ENCODE peak calls at places on chromosome 13, in five cellular contexts. V, D, G, S and O are unnamed samples.

GRCh38 chr13:60351816-60352215 is 45.2 kb upstream of the TDRD3 start:
- DNase-seq in V (no peak), D (no peak), G (no peak), S (no peak), O (no peak)

GRCh38 chr13:80755925-80756324 is 415.0 kb upstream of the SPRY2 start:
- DNase-seq in V (no peak), D (no peak), G (no peak), S (no peak), O (no peak)

GRCh38 chr13:44347301-44347700 is 26.3 kb upstream of the SERP2 start:
- DNase-seq in V (no peak), D (no peak), G (no peak), S (no peak), O (no peak)

GRCh38 chr13:46170687-46171086 is 11.3 kb downstream of the LCP1 start:
- DNase-seq in V (no peak), D (no peak), G (peak; percentile 8), S (no peak), O (no peak)

GRCh38 chr13:99605417-99606321 is 104.4 kb downstream of the TM9SF2 start:
- DNase-seq in V (peak; percentile 74), D (peak; percentile 16), G (peak; percentile 52), S (peak; percentile 30), O (peak; percentile 73)

GRCh38 chr13:101838305-101838835 is 385.9 kb downstream of the ITGBL1 start:
- DNase-seq in V (no peak), D (no peak), G (no peak), S (no peak), O (no peak)

GRCh38 chr13:68748038-68748437 is 1359.6 kb upstream of the ATXN8OS start:
- DNase-seq in V (no peak), D (no peak), G (no peak), S (no peak), O (no peak)

GRCh38 chr13:111968611-111969010 is 98.3 kb upstream of the SOX1 start:
- DNase-seq in V (no peak), D (no peak), G (no peak), S (no peak), O (no peak)

GRCh38 chr13:65660696-65661095 is 1569.4 kb downstream of the PCDH9 start:
- DNase-seq in V (no peak), D (no peak), G (no peak), S (no peak), O (no peak)

GRCh38 chr13:80705371-80706163 is 364.6 kb upstream of the SPRY2 start:
- DNase-seq in V (no peak), D (no peak), G (no peak), S (no peak), O (no peak)

GRCh38 chr13:75345191-75345590 is 136.8 kb downstream of the TBC1D4 start:
- DNase-seq in V (no peak), D (no peak), G (no peak), S (no peak), O (no peak)

GRCh38 chr13:103803349-103803748 is 737.1 kb upstream of the SLC10A2 start:
- DNase-seq in V (no peak), D (no peak), G (no peak), S (no peak), O (no peak)

GRCh38 chr13:106318941-106319411 is 216.5 kb downstream of the EFNB2 start:
- DNase-seq in V (no peak), D (no peak), G (no peak), S (peak; percentile 21), O (no peak)

GRCh38 chr13:99830931-99831330 is 140.6 kb downstream of the ZIC5 start:
- DNase-seq in V (no peak), D (no peak), G (no peak), S (no peak), O (no peak)

GRCh38 chr13:75399168-75399878 is 82.6 kb downstream of the TBC1D4 start:
- DNase-seq in V (no peak), D (no peak), G (no peak), S (no peak), O (no peak)

GRCh38 chr13:30736461-30736860 is 1.1 kb downstream of the ALOX5AP start:
- DNase-seq in V (no peak), D (no peak), G (no peak), S (no peak), O (no peak)

GRCh38 chr13:30607908-30608307 is 9.8 kb upstream of the USPL1 start:
- DNase-seq in V (no peak), D (peak; percentile 46), G (no peak), S (no peak), O (no peak)

GRCh38 chr13:101415358-101416174 is 742 bp downstream of the NALCN start:
- DNase-seq in V (no peak), D (no peak), G (no peak), S (no peak), O (no peak)

GRCh38 chr13:65592757-65593156 is 1637.4 kb downstream of the PCDH9 start:
- DNase-seq in V (no peak), D (no peak), G (peak; percentile 9), S (no peak), O (no peak)

GRCh38 chr13:106373989-106374572 is 161.4 kb downstream of the EFNB2 start:
- DNase-seq in V (no peak), D (no peak), G (no peak), S (peak; percentile 37), O (no peak)

GRCh38 chr13:31073859-31074718 is 87.6 kb downstream of the HSPH1 start:
- DNase-seq in V (no peak), D (no peak), G (no peak), S (no peak), O (no peak)

GRCh38 chr13:48400820-48401219 is 12.1 kb downstream of the LPAR6 start:
- DNase-seq in V (no peak), D (no peak), G (no peak), S (no peak), O (no peak)

GRCh38 chr13:40598599-40598998 is 67.8 kb downstream of the FOXO1 start:
- DNase-seq in V (peak; percentile 75), D (no peak), G (no peak), S (peak; percentile 83), O (no peak)

GRCh38 chr13:106532111-106532929 is 3.1 kb downstream of the EFNB2 start:
- DNase-seq in V (peak; percentile 39), D (no peak), G (peak; percentile 30), S (no peak), O (no peak)

GRCh38 chr13:77544365-77544764 is 8.9 kb downstream of the SCEL start:
- DNase-seq in V (peak; percentile 67), D (no peak), G (peak; percentile 14), S (peak; percentile 42), O (no peak)

GRCh38 chr13:89746554-89746953 is 1600.9 kb upstream of the MIR17HG start:
- DNase-seq in V (no peak), D (no peak), G (no peak), S (no peak), O (no peak)

GRCh38 chr13:80524447-80525215 is 183.7 kb upstream of the SPRY2 start:
- DNase-seq in V (no peak), D (no peak), G (no peak), S (no peak), O (no peak)

GRCh38 chr13:83881917-83882625 is at the start of gene SLITRK1:
- DNase-seq in V (no peak), D (no peak), G (peak; percentile 91), S (no peak), O (no peak)

DNA sequence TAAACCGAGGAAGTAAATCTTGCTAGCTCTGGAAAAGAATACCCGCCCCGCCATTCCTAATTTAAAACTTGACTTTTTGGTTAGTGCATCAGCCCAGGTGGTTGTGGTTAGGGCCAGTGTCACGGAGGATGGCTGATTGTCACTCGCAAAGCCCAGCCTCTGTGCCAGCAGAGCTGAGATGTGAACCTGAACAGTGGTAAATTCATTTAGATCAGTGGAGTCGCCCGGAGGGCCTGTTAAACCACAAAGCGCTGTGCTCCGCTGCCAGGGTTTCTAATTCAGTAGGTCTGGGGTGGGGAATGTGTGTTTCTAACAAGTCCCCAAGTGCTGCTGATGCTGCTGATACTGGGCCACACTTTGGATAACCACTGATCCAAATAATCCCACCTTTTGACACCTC is 425.3 kb downstream of the DCT start:
- DNase-seq in V (no peak), D (no peak), G (peak; percentile 47), S (no peak), O (no peak)
- H3K27ac ChIP-seq in V (no peak overlapping the region), D (no peak overlapping the region), G (no peak overlapping the region), S (no peak overlapping the region), O (no peak overlapping the region)

DNA sequence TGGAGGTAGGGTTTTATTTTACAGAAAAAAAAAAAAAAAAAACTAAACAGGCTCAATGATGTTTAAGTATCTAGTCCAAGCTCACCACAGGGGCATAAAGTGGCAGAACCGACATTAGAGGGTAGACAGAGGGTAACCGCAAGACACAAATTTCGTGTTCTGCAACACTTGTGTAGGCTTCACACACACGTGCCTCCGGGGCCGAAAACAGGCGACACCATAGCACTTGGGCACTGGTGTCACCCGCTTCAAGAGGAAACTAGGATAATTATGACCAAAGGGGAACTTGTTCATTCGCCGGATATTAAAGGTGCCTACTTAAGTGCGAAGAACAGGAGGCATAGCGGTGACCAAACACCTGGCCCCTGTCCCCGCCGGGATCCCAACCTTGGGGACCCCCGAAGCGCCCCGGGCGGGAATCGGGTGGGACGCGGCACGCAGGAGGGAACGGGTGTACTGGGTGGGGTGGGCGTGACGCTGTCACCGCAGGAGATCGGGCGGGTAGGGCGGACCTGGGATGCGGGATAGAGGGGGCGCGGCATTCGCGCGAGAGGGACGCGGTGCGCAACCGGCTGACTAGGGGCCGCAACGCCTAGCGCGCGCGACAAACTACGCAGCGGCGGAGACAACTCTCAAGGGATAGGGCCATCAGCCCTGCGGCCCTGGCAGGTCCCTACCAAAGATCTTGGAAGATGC is 560 bp downstream of the MZT1 start:
- DNase-seq in V (peak; percentile 69), D (peak; percentile 35), G (peak; percentile 56), S (no peak), O (no peak)
- H3K27ac ChIP-seq in V (peak overlapping the region; percentile 75), D (peak overlapping the region; percentile 80), G (peak overlapping the region; percentile 80), S (peak overlapping the region; percentile 57), O (peak overlapping the region; percentile 12)

DNA sequence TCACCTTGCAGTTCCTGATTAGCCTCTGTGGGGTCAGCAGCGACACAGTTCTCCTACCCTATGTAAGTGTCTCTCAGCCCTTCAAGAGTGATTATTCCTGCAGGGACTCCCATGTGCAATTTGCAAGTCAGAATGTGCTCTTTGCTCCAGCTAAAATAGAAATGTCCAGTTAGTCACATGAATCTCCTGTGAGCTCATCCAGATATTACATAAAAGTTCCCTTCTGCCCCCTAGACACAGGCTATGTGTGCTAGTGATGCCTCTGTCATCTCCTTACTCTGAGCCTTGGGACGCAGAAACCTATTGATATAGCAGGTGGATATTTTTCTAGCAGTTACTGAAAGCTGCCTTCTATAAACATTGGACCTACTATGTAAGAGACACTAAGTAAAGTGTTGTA is 105.5 kb downstream of the ZAR1L start:
- DNase-seq in V (no peak), D (no peak), G (peak; percentile 5), S (no peak), O (no peak)
- H3K27ac ChIP-seq in V (no peak overlapping the region), D (no peak overlapping the region), G (no peak overlapping the region), S (no peak overlapping the region), O (peak overlapping the region; percentile 7)

GRCh38 chr13:94454906-94455305 is 24.6 kb downstream of the DCT start:
- DNase-seq in V (no peak), D (no peak), G (no peak), S (no peak), O (no peak)
- H3K27ac ChIP-seq in V (no peak overlapping the region), D (no peak overlapping the region), G (no peak overlapping the region), S (no peak overlapping the region), O (no peak overlapping the region)

GRCh38 chr13:54573186-54573585 is 1544.6 kb downstream of the OLFM4 start:
- DNase-seq in V (no peak), D (no peak), G (no peak), S (no peak), O (no peak)

GRCh38 chr13:54574791-54575190 is 1546.2 kb downstream of the OLFM4 start:
- DNase-seq in V (no peak), D (no peak), G (no peak), S (no peak), O (no peak)
- H3K27ac ChIP-seq in V (no peak overlapping the region), D (no peak overlapping the region), G (no peak overlapping the region), S (no peak overlapping the region), O (no peak overlapping the region)

GRCh38 chr13:113168211-113168610 is 9.8 kb downstream of the PROZ start:
- DNase-seq in V (no peak), D (no peak), G (no peak), S (no peak), O (no peak)
- H3K27ac ChIP-seq in V (no peak overlapping the region), D (no peak overlapping the region), G (no peak overlapping the region), S (no peak overlapping the region), O (no peak overlapping the region)